ENCODE peak calls at places on chromosomes 1 and 21, in four cellular contexts. O is coronary artery; G is aorta; R is CD8-positive, alpha-beta memory T cell. L is an unnamed sample.

GRCh38 chr1:186985889-186986491 is 157.2 kb downstream of the PLA2G4A start:
- DNase-seq in O (no peak), G (no peak), R (no peak), L (no peak)

GRCh38 chr1:61392417-61393242 is 310.3 kb downstream of the NFIA start:
- DNase-seq in O (no peak), G (no peak), R (no peak), L (no peak)

GRCh38 chr1:168676029-168676812 is 52.8 kb downstream of the DPT start:
- DNase-seq in O (no peak), G (no peak), R (no peak), L (no peak)

GRCh38 chr1:31004231-31004621 is 61.3 kb downstream of the PUM1 start:
- DNase-seq in O (no peak), G (no peak), R (no peak), L (no peak)

GRCh38 chr1:76726251-76726650 is 141.0 kb upstream of the ST6GALNAC5 start:
- DNase-seq in O (no peak), G (no peak), R (no peak), L (no peak)

GRCh38 chr1:41783189-41783639 is 135.5 kb downstream of the HIVEP3 start:
- DNase-seq in O (no peak), G (no peak), R (no peak), L (peak)

GRCh38 chr21:41171210-41171609 is 3.2 kb downstream of the BACE2 start:
- DNase-seq in O (no peak), G (peak), R (no peak), L (peak)

GRCh38 chr1:229114315-229114714 is 156.6 kb upstream of the RAB4A start:
- DNase-seq in O (no peak), G (no peak), R (no peak), L (no peak)

GRCh38 chr1:20278692-20279130 is 12.0 kb upstream of the VWA5B1 start:
- DNase-seq in O (no peak), G (no peak), R (no peak), L (no peak)

GRCh38 chr1:187689137-187689536 is 860.4 kb downstream of the PLA2G4A start:
- DNase-seq in O (no peak), G (no peak), R (no peak), L (no peak)

GRCh38 chr1:39671793-39672550 is at the start of gene NT5C1A:
- DNase-seq in O (no peak), G (peak), R (no peak), L (no peak)

GRCh38 chr21:44889625-44890337 is 16.3 kb upstream of the PTTG1IP start:
- DNase-seq in O (no peak), G (peak), R (no peak), L (no peak)

GRCh38 chr21:45886610-45887026 is 95.0 kb upstream of the COL6A1 start:
- DNase-seq in O (no peak), G (peak), R (no peak), L (no peak)

GRCh38 chr1:219587817-219588561 is 24.9 kb downstream of the ZC3H11B start:
- DNase-seq in O (no peak), G (no peak), R (no peak), L (no peak)

GRCh38 chr1:151693057-151693651 is 23.4 kb downstream of the CELF3 start:
- DNase-seq in O (no peak), G (no peak), R (no peak), L (no peak)

GRCh38 chr1:115437146-115437639 is 99.1 kb upstream of the NGF start:
- DNase-seq in O (no peak), G (no peak), R (no peak), L (no peak)

GRCh38 chr1:107138166-107138565 is 2.7 kb upstream of the NTNG1 start:
- DNase-seq in O (no peak), G (no peak), R (no peak), L (no peak)

GRCh38 chr1:154583691-154584212 is 16.2 kb downstream of the CHRNB2 start:
- DNase-seq in O (no peak), G (no peak), R (no peak), L (no peak)

GRCh38 chr1:8814870-8815269 is 2.6 kb downstream of the RERE start:
- DNase-seq in O (no peak), G (no peak), R (no peak), L (no peak)

GRCh38 chr1:15603050-15603965 is 13.9 kb upstream of the DDI2 start:
- DNase-seq in O (peak), G (peak), R (peak), L (peak)

GRCh38 chr1:3443759-3444697 is 10.4 kb upstream of the ARHGEF16 start:
- DNase-seq in O (no peak), G (peak), R (no peak), L (no peak)

GRCh38 chr1:10888289-10888688 is 91.8 kb upstream of the CASZ1 start:
- DNase-seq in O (no peak), G (peak), R (no peak), L (no peak)

GRCh38 chr1:173392895-173393654 is 84.1 kb upstream of the PRDX6 start:
- DNase-seq in O (no peak), G (no peak), R (no peak), L (peak)

GRCh38 chr1:207893737-207894582 is 17.0 kb downstream of the CD34 start:
- DNase-seq in O (no peak), G (no peak), R (no peak), L (no peak)

GRCh38 chr1:203536981-203537455 is 43.1 kb downstream of the OPTC start:
- DNase-seq in O (no peak), G (no peak), R (no peak), L (no peak)

GRCh38 chr1:94648225-94649007 is 106.9 kb upstream of the F3 start:
- DNase-seq in O (peak), G (peak), R (no peak), L (peak)

GRCh38 chr1:22071511-22071910 is 19.0 kb downstream of the CDC42 start:
- DNase-seq in O (no peak), G (no peak), R (no peak), L (no peak)

GRCh38 chr1:181104042-181104789 is 15.7 kb downstream of the IER5 start:
- DNase-seq in O (no peak), G (no peak), R (no peak), L (no peak)

GRCh38 chr1:8474369-8474768 is 156.5 kb downstream of the SLC45A1 start:
- DNase-seq in O (no peak), G (no peak), R (no peak), L (no peak)

GRCh38 chr1:99648107-99648506 is 2.2 kb downstream of the PALMD start:
- DNase-seq in O (no peak), G (no peak), R (no peak), L (no peak)

GRCh38 chr1:168320805-168321577 is 40.3 kb downstream of the TBX19 start:
- DNase-seq in O (no peak), G (no peak), R (no peak), L (no peak)

GRCh38 chr1:36458910-36459309 is 5.3 kb downstream of the MRPS15 start:
- DNase-seq in O (no peak), G (no peak), R (no peak), L (no peak)

GRCh38 chr1:118325545-118326225 is 140.7 kb upstream of the SPAG17 start:
- DNase-seq in O (no peak), G (no peak), R (no peak), L (no peak)

GRCh38 chr1:55723001-55723400 is 507.8 kb upstream of the USP24 start:
- DNase-seq in O (no peak), G (no peak), R (no peak), L (no peak)

GRCh38 chr1:51290489-51290847 is 39.9 kb downstream of the TTC39A start:
- DNase-seq in O (no peak), G (no peak), R (no peak), L (no peak)

GRCh38 chr1:36516372-36517018 is 33.8 kb upstream of the CSF3R start:
- DNase-seq in O (peak), G (peak), R (peak), L (peak)

GRCh38 chr1:173451981-173452380 is 25.2 kb upstream of the PRDX6 start:
- DNase-seq in O (no peak), G (no peak), R (no peak), L (no peak)

GRCh38 chr1:14928412-14928811 is 225.1 kb upstream of the TMEM51 start:
- DNase-seq in O (no peak), G (no peak), R (no peak), L (no peak)

GRCh38 chr1:117001254-117001927 is at the start of gene CD101:
- DNase-seq in O (no peak), G (no peak), R (no peak), L (no peak)
- H3K27ac ChIP-seq in O (no peak), G (no peak), R (no peak), L (no peak)

GRCh38 chr1:27979151-27979858 is 19.5 kb downstream of the XKR8 start:
- DNase-seq in O (no peak), G (no peak), R (no peak), L (no peak)
- H3K27ac ChIP-seq in O (no peak), G (no peak), R (peak), L (no peak)

DNA sequence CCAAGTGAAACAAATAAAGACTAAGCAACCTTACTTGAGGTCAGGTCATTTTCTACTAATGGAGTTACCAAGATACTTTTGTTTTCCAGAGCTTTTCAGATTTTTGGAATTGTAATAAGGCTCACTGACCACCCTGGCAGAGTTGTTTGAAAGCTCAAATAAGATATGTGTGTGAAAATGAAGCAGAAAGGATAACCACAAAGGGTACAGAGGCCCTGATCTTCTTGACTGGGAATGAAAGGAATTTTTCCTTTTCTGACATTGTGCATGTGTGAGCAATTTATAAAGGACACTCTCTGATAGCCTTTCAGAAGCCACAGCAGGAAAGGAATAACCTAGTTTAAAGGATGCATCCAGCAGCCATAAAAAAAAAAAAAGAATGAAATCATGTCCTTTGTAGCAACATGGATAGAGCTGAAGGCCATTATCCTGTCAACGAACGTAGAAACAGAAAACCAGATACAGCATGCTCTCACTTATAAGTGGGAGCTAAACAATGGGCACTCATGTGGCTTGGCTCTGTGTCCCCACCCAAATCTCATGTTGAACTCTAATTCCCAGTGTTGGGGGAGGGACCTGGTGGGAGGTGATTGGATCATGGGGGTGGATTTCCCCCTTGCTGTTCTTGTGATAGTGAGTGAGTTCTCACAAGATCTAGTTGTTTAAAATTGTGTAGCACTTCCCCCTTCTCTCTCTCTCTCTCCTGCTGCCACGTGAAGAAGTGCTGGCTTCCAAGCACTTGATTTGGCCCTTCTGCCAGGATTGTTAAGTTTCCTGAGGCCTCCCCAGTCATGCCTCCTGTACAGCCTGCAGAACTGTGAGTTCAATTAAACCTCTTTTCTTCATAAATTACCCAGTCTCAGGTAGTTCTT is 3.1 kb upstream of the SRP9 start:
- DNase-seq in O (no peak), G (no peak), R (no peak), L (no peak)
- H3K27ac ChIP-seq in O (no peak), G (no peak), R (no peak), L (no peak)

GRCh38 chr1:221182791-221183533 is 303.7 kb downstream of the HLX start:
- DNase-seq in O (no peak), G (no peak), R (no peak), L (no peak)
- H3K27ac ChIP-seq in O (no peak), G (no peak), R (no peak), L (no peak)

GRCh38 chr21:43734830-43735229 is 15.9 kb downstream of the PDXK start:
- DNase-seq in O (no peak), G (peak), R (no peak), L (no peak)

GRCh38 chr21:43734131-43734634 is 15.3 kb downstream of the PDXK start:
- DNase-seq in O (no peak), G (peak), R (no peak), L (no peak)

GRCh38 chr21:43737158-43737950 is 18.4 kb downstream of the PDXK start:
- DNase-seq in O (no peak), G (no peak), R (no peak), L (no peak)

GRCh38 chr21:43735236-43736091 is 16.5 kb downstream of the PDXK start:
- DNase-seq in O (no peak), G (peak), R (no peak), L (no peak)

GRCh38 chr21:43736224-43736883 is 17.4 kb downstream of the PDXK start:
- DNase-seq in O (no peak), G (no peak), R (no peak), L (no peak)
- H3K27ac ChIP-seq in O (no peak), G (no peak), R (no peak), L (no peak)

GRCh38 chr1:87362834-87363426 is 34.2 kb downstream of the LMO4 start:
- DNase-seq in O (no peak), G (no peak), R (no peak), L (no peak)
- H3K27ac ChIP-seq in O (no peak), G (no peak), R (no peak), L (no peak)

GRCh38 chr1:158901623-158902022 is 29.7 kb upstream of the PYHIN1 start:
- DNase-seq in O (no peak), G (no peak), R (no peak), L (no peak)
- H3K27ac ChIP-seq in O (no peak), G (no peak), R (no peak), L (no peak)